ENCODE peak calls at places on chromosomes 13 and 19, in nine cellular contexts. One of them, this sample, is unnamed.

GRCh38 chr19:5392476-5392875 is 51.9 kb upstream of the PTPRS start:
- DNase-seq in pulmonary artery endothelial cell: no peak
- DNase-seq in progenitor cell of endocrine pancreas: no peak
- DNase-seq in neural crest cell: no peak
- DNase-seq in K562: no peak
- DNase-seq in NCI-H146: no peak
- DNase-seq in dermis blood vessel endothelial cell: no peak
- DNase-seq in stimulated activated CD4-positive, alpha-beta T cell treated with anti-CD3 and anti-CD28 coated beads, Interleukin-4, amount 100 ng/mL, for 24 hours: no peak
- DNase-seq in renal cortical epithelial cell: no peak
- DNase-seq in this sample: no peak

GRCh38 chr13:111043575-111043982 is 71.5 kb upstream of the ARHGEF7 start:
- DNase-seq in pulmonary artery endothelial cell: no peak
- DNase-seq in progenitor cell of endocrine pancreas: no peak
- DNase-seq in neural crest cell: no peak
- DNase-seq in K562: peak; percentile 35
- DNase-seq in NCI-H146: no peak
- DNase-seq in dermis blood vessel endothelial cell: no peak
- DNase-seq in stimulated activated CD4-positive, alpha-beta T cell treated with anti-CD3 and anti-CD28 coated beads, Interleukin-4, amount 100 ng/mL, for 24 hours: no peak
- DNase-seq in renal cortical epithelial cell: peak; percentile 14
- DNase-seq in this sample: peak; percentile 34

GRCh38 chr19:20186163-20186562 is 19.1 kb downstream of the ZNF486 start:
- DNase-seq in pulmonary artery endothelial cell: no peak
- DNase-seq in progenitor cell of endocrine pancreas: no peak
- DNase-seq in neural crest cell: no peak
- DNase-seq in K562: no peak
- DNase-seq in NCI-H146: no peak
- DNase-seq in dermis blood vessel endothelial cell: no peak
- DNase-seq in stimulated activated CD4-positive, alpha-beta T cell treated with anti-CD3 and anti-CD28 coated beads, Interleukin-4, amount 100 ng/mL, for 24 hours: no peak
- DNase-seq in renal cortical epithelial cell: no peak
- DNase-seq in this sample: no peak

GRCh38 chr19:12997225-12997966 is 2.1 kb downstream of the NFIX start:
- DNase-seq in pulmonary artery endothelial cell: no peak
- DNase-seq in progenitor cell of endocrine pancreas: no peak
- DNase-seq in neural crest cell: no peak
- DNase-seq in K562: no peak
- DNase-seq in NCI-H146: no peak
- DNase-seq in dermis blood vessel endothelial cell: no peak
- DNase-seq in stimulated activated CD4-positive, alpha-beta T cell treated with anti-CD3 and anti-CD28 coated beads, Interleukin-4, amount 100 ng/mL, for 24 hours: no peak
- DNase-seq in renal cortical epithelial cell: no peak
- DNase-seq in this sample: no peak

GRCh38 chr13:102901056-102901455 is 55.2 kb downstream of the ERCC5 start:
- DNase-seq in pulmonary artery endothelial cell: no peak
- DNase-seq in progenitor cell of endocrine pancreas: no peak
- DNase-seq in neural crest cell: no peak
- DNase-seq in K562: no peak
- DNase-seq in NCI-H146: no peak
- DNase-seq in dermis blood vessel endothelial cell: no peak
- DNase-seq in stimulated activated CD4-positive, alpha-beta T cell treated with anti-CD3 and anti-CD28 coated beads, Interleukin-4, amount 100 ng/mL, for 24 hours: no peak
- DNase-seq in renal cortical epithelial cell: peak; percentile 59
- DNase-seq in this sample: no peak

GRCh38 chr13:49343255-49343654 is 95.5 kb downstream of the CDADC1 start:
- DNase-seq in pulmonary artery endothelial cell: no peak
- DNase-seq in progenitor cell of endocrine pancreas: no peak
- DNase-seq in neural crest cell: no peak
- DNase-seq in K562: no peak
- DNase-seq in NCI-H146: no peak
- DNase-seq in dermis blood vessel endothelial cell: no peak
- DNase-seq in stimulated activated CD4-positive, alpha-beta T cell treated with anti-CD3 and anti-CD28 coated beads, Interleukin-4, amount 100 ng/mL, for 24 hours: no peak
- DNase-seq in renal cortical epithelial cell: no peak
- DNase-seq in this sample: peak; percentile 38

GRCh38 chr19:22882797-22883196 is 50.7 kb downstream of the ZNF723 start:
- DNase-seq in pulmonary artery endothelial cell: no peak
- DNase-seq in progenitor cell of endocrine pancreas: no peak
- DNase-seq in neural crest cell: no peak
- DNase-seq in K562: no peak
- DNase-seq in NCI-H146: peak; percentile 0
- DNase-seq in dermis blood vessel endothelial cell: peak; percentile 42
- DNase-seq in stimulated activated CD4-positive, alpha-beta T cell treated with anti-CD3 and anti-CD28 coated beads, Interleukin-4, amount 100 ng/mL, for 24 hours: no peak
- DNase-seq in renal cortical epithelial cell: no peak
- DNase-seq in this sample: peak; percentile 32

GRCh38 chr13:99871249-99871898 is 100.2 kb downstream of the ZIC5 start:
- DNase-seq in pulmonary artery endothelial cell: no peak
- DNase-seq in progenitor cell of endocrine pancreas: no peak
- DNase-seq in neural crest cell: no peak
- DNase-seq in K562: no peak
- DNase-seq in NCI-H146: peak; percentile 85
- DNase-seq in dermis blood vessel endothelial cell: no peak
- DNase-seq in stimulated activated CD4-positive, alpha-beta T cell treated with anti-CD3 and anti-CD28 coated beads, Interleukin-4, amount 100 ng/mL, for 24 hours: no peak
- DNase-seq in renal cortical epithelial cell: no peak
- DNase-seq in this sample: no peak

GRCh38 chr13:26340812-26341211 is 86.9 kb downstream of the CDK8 start:
- DNase-seq in pulmonary artery endothelial cell: no peak
- DNase-seq in progenitor cell of endocrine pancreas: no peak
- DNase-seq in neural crest cell: no peak
- DNase-seq in K562: no peak
- DNase-seq in NCI-H146: no peak
- DNase-seq in dermis blood vessel endothelial cell: no peak
- DNase-seq in stimulated activated CD4-positive, alpha-beta T cell treated with anti-CD3 and anti-CD28 coated beads, Interleukin-4, amount 100 ng/mL, for 24 hours: no peak
- DNase-seq in renal cortical epithelial cell: no peak
- DNase-seq in this sample: no peak

GRCh38 chr19:5943623-5944022 is 29.6 kb downstream of the CAPS start:
- DNase-seq in pulmonary artery endothelial cell: no peak
- DNase-seq in progenitor cell of endocrine pancreas: no peak
- DNase-seq in neural crest cell: no peak
- DNase-seq in K562: no peak
- DNase-seq in NCI-H146: no peak
- DNase-seq in dermis blood vessel endothelial cell: no peak
- DNase-seq in stimulated activated CD4-positive, alpha-beta T cell treated with anti-CD3 and anti-CD28 coated beads, Interleukin-4, amount 100 ng/mL, for 24 hours: no peak
- DNase-seq in renal cortical epithelial cell: no peak
- DNase-seq in this sample: no peak

GRCh38 chr19:3544742-3545668 is 6.0 kb downstream of the TEKTIP1 start:
- DNase-seq in pulmonary artery endothelial cell: no peak
- DNase-seq in progenitor cell of endocrine pancreas: peak; percentile 80
- DNase-seq in neural crest cell: peak; percentile 96
- DNase-seq in K562: peak; percentile 84
- DNase-seq in NCI-H146: peak; percentile 19
- DNase-seq in dermis blood vessel endothelial cell: peak; percentile 76
- DNase-seq in stimulated activated CD4-positive, alpha-beta T cell treated with anti-CD3 and anti-CD28 coated beads, Interleukin-4, amount 100 ng/mL, for 24 hours: peak; percentile 83
- DNase-seq in renal cortical epithelial cell: peak; percentile 22
- DNase-seq in this sample: peak; percentile 65

GRCh38 chr13:67052550-67053237 is 177.4 kb downstream of the PCDH9 start:
- DNase-seq in pulmonary artery endothelial cell: no peak
- DNase-seq in progenitor cell of endocrine pancreas: no peak
- DNase-seq in neural crest cell: no peak
- DNase-seq in K562: no peak
- DNase-seq in NCI-H146: no peak
- DNase-seq in dermis blood vessel endothelial cell: no peak
- DNase-seq in stimulated activated CD4-positive, alpha-beta T cell treated with anti-CD3 and anti-CD28 coated beads, Interleukin-4, amount 100 ng/mL, for 24 hours: no peak
- DNase-seq in renal cortical epithelial cell: no peak
- DNase-seq in this sample: no peak

GRCh38 chr19:48646912-48647216 is 877 bp upstream of the CA11 start:
- DNase-seq in pulmonary artery endothelial cell: no peak
- DNase-seq in progenitor cell of endocrine pancreas: no peak
- DNase-seq in neural crest cell: no peak
- DNase-seq in K562: no peak
- DNase-seq in NCI-H146: no peak
- DNase-seq in dermis blood vessel endothelial cell: no peak
- DNase-seq in stimulated activated CD4-positive, alpha-beta T cell treated with anti-CD3 and anti-CD28 coated beads, Interleukin-4, amount 100 ng/mL, for 24 hours: no peak
- DNase-seq in renal cortical epithelial cell: no peak
- DNase-seq in this sample: no peak

GRCh38 chr13:48532146-48532472 is 771 bp downstream of the RCBTB2 start:
- DNase-seq in pulmonary artery endothelial cell: no peak
- DNase-seq in progenitor cell of endocrine pancreas: no peak
- DNase-seq in neural crest cell: no peak
- DNase-seq in K562: no peak
- DNase-seq in NCI-H146: no peak
- DNase-seq in dermis blood vessel endothelial cell: peak; percentile 65
- DNase-seq in stimulated activated CD4-positive, alpha-beta T cell treated with anti-CD3 and anti-CD28 coated beads, Interleukin-4, amount 100 ng/mL, for 24 hours: no peak
- DNase-seq in renal cortical epithelial cell: peak; percentile 39
- DNase-seq in this sample: no peak

GRCh38 chr13:30113531-30113930 is 193.8 kb downstream of the KATNAL1 start:
- DNase-seq in pulmonary artery endothelial cell: no peak
- DNase-seq in progenitor cell of endocrine pancreas: no peak
- DNase-seq in neural crest cell: no peak
- DNase-seq in K562: no peak
- DNase-seq in NCI-H146: no peak
- DNase-seq in dermis blood vessel endothelial cell: no peak
- DNase-seq in stimulated activated CD4-positive, alpha-beta T cell treated with anti-CD3 and anti-CD28 coated beads, Interleukin-4, amount 100 ng/mL, for 24 hours: no peak
- DNase-seq in renal cortical epithelial cell: no peak
- DNase-seq in this sample: peak; percentile 85

GRCh38 chr13:32454886-32455593 is 27.1 kb upstream of the N4BP2L1 start:
- DNase-seq in pulmonary artery endothelial cell: no peak
- DNase-seq in progenitor cell of endocrine pancreas: no peak
- DNase-seq in neural crest cell: no peak
- DNase-seq in K562: no peak
- DNase-seq in NCI-H146: no peak
- DNase-seq in dermis blood vessel endothelial cell: no peak
- DNase-seq in stimulated activated CD4-positive, alpha-beta T cell treated with anti-CD3 and anti-CD28 coated beads, Interleukin-4, amount 100 ng/mL, for 24 hours: no peak
- DNase-seq in renal cortical epithelial cell: no peak
- DNase-seq in this sample: no peak

GRCh38 chr19:4972509-4973230 is 3.8 kb downstream of the KDM4B start:
- DNase-seq in pulmonary artery endothelial cell: no peak
- DNase-seq in progenitor cell of endocrine pancreas: no peak
- DNase-seq in neural crest cell: no peak
- DNase-seq in K562: no peak
- DNase-seq in NCI-H146: no peak
- DNase-seq in dermis blood vessel endothelial cell: peak; percentile 57
- DNase-seq in stimulated activated CD4-positive, alpha-beta T cell treated with anti-CD3 and anti-CD28 coated beads, Interleukin-4, amount 100 ng/mL, for 24 hours: no peak
- DNase-seq in renal cortical epithelial cell: peak; percentile 84
- DNase-seq in this sample: no peak

GRCh38 chr13:98743377-98743776 is 9.1 kb downstream of the SLC15A1 start:
- DNase-seq in pulmonary artery endothelial cell: no peak
- DNase-seq in progenitor cell of endocrine pancreas: no peak
- DNase-seq in neural crest cell: no peak
- DNase-seq in K562: no peak
- DNase-seq in NCI-H146: no peak
- DNase-seq in dermis blood vessel endothelial cell: no peak
- DNase-seq in stimulated activated CD4-positive, alpha-beta T cell treated with anti-CD3 and anti-CD28 coated beads, Interleukin-4, amount 100 ng/mL, for 24 hours: no peak
- DNase-seq in renal cortical epithelial cell: no peak
- DNase-seq in this sample: no peak

GRCh38 chr13:23384111-23384510 is 49.4 kb downstream of the SACS start:
- DNase-seq in pulmonary artery endothelial cell: no peak
- DNase-seq in progenitor cell of endocrine pancreas: no peak
- DNase-seq in neural crest cell: no peak
- DNase-seq in K562: no peak
- DNase-seq in NCI-H146: no peak
- DNase-seq in dermis blood vessel endothelial cell: no peak
- DNase-seq in stimulated activated CD4-positive, alpha-beta T cell treated with anti-CD3 and anti-CD28 coated beads, Interleukin-4, amount 100 ng/mL, for 24 hours: peak; percentile 26
- DNase-seq in renal cortical epithelial cell: peak; percentile 82
- DNase-seq in this sample: no peak

GRCh38 chr19:33402421-33403220 is 29.1 kb downstream of the CEBPG start:
- DNase-seq in pulmonary artery endothelial cell: no peak
- DNase-seq in progenitor cell of endocrine pancreas: no peak
- DNase-seq in neural crest cell: no peak
- DNase-seq in K562: no peak
- DNase-seq in NCI-H146: no peak
- DNase-seq in dermis blood vessel endothelial cell: no peak
- DNase-seq in stimulated activated CD4-positive, alpha-beta T cell treated with anti-CD3 and anti-CD28 coated beads, Interleukin-4, amount 100 ng/mL, for 24 hours: no peak
- DNase-seq in renal cortical epithelial cell: no peak
- DNase-seq in this sample: no peak

GRCh38 chr13:40520916-40521315 is 145.5 kb downstream of the FOXO1 start:
- DNase-seq in pulmonary artery endothelial cell: no peak
- DNase-seq in progenitor cell of endocrine pancreas: no peak
- DNase-seq in neural crest cell: no peak
- DNase-seq in K562: no peak
- DNase-seq in NCI-H146: no peak
- DNase-seq in dermis blood vessel endothelial cell: no peak
- DNase-seq in stimulated activated CD4-positive, alpha-beta T cell treated with anti-CD3 and anti-CD28 coated beads, Interleukin-4, amount 100 ng/mL, for 24 hours: peak; percentile 14
- DNase-seq in renal cortical epithelial cell: no peak
- DNase-seq in this sample: no peak

GRCh38 chr13:68550330-68550729 is 1320.2 kb upstream of the PCDH9 start:
- DNase-seq in pulmonary artery endothelial cell: no peak
- DNase-seq in progenitor cell of endocrine pancreas: no peak
- DNase-seq in neural crest cell: no peak
- DNase-seq in K562: no peak
- DNase-seq in NCI-H146: no peak
- DNase-seq in dermis blood vessel endothelial cell: no peak
- DNase-seq in stimulated activated CD4-positive, alpha-beta T cell treated with anti-CD3 and anti-CD28 coated beads, Interleukin-4, amount 100 ng/mL, for 24 hours: no peak
- DNase-seq in renal cortical epithelial cell: peak; percentile 82
- DNase-seq in this sample: no peak

GRCh38 chr13:61880576-61881283 is 465.1 kb upstream of the PCDH20 start:
- DNase-seq in pulmonary artery endothelial cell: no peak
- DNase-seq in progenitor cell of endocrine pancreas: no peak
- DNase-seq in neural crest cell: no peak
- DNase-seq in K562: peak; percentile 4
- DNase-seq in NCI-H146: peak; percentile 2
- DNase-seq in dermis blood vessel endothelial cell: no peak
- DNase-seq in stimulated activated CD4-positive, alpha-beta T cell treated with anti-CD3 and anti-CD28 coated beads, Interleukin-4, amount 100 ng/mL, for 24 hours: no peak
- DNase-seq in renal cortical epithelial cell: peak; percentile 18
- DNase-seq in this sample: peak; percentile 28

GRCh38 chr13:23636360-23636759 is 66.1 kb downstream of the TNFRSF19 start:
- DNase-seq in pulmonary artery endothelial cell: no peak
- DNase-seq in progenitor cell of endocrine pancreas: no peak
- DNase-seq in neural crest cell: no peak
- DNase-seq in K562: no peak
- DNase-seq in NCI-H146: no peak
- DNase-seq in dermis blood vessel endothelial cell: no peak
- DNase-seq in stimulated activated CD4-positive, alpha-beta T cell treated with anti-CD3 and anti-CD28 coated beads, Interleukin-4, amount 100 ng/mL, for 24 hours: no peak
- DNase-seq in renal cortical epithelial cell: no peak
- DNase-seq in this sample: no peak

GRCh38 chr19:56133858-56134654 is 7.0 kb upstream of the ZNF444 start:
- DNase-seq in pulmonary artery endothelial cell: no peak
- DNase-seq in progenitor cell of endocrine pancreas: no peak
- DNase-seq in neural crest cell: no peak
- DNase-seq in K562: no peak
- DNase-seq in NCI-H146: no peak
- DNase-seq in dermis blood vessel endothelial cell: no peak
- DNase-seq in stimulated activated CD4-positive, alpha-beta T cell treated with anti-CD3 and anti-CD28 coated beads, Interleukin-4, amount 100 ng/mL, for 24 hours: no peak
- DNase-seq in renal cortical epithelial cell: peak; percentile 39
- DNase-seq in this sample: peak; percentile 48

GRCh38 chr19:39502640-39503417 is 4.1 kb downstream of the DLL3 start:
- DNase-seq in pulmonary artery endothelial cell: peak; percentile 19
- DNase-seq in progenitor cell of endocrine pancreas: peak; percentile 53
- DNase-seq in neural crest cell: peak; percentile 73
- DNase-seq in K562: peak; percentile 91
- DNase-seq in NCI-H146: no peak
- DNase-seq in dermis blood vessel endothelial cell: peak; percentile 84
- DNase-seq in stimulated activated CD4-positive, alpha-beta T cell treated with anti-CD3 and anti-CD28 coated beads, Interleukin-4, amount 100 ng/mL, for 24 hours: peak; percentile 73
- DNase-seq in renal cortical epithelial cell: peak; percentile 16
- DNase-seq in this sample: peak; percentile 93

GRCh38 chr13:110108348-110109139 is 198.4 kb downstream of the COL4A1 start:
- DNase-seq in pulmonary artery endothelial cell: no peak
- DNase-seq in progenitor cell of endocrine pancreas: peak; percentile 59
- DNase-seq in neural crest cell: peak; percentile 51
- DNase-seq in K562: no peak
- DNase-seq in NCI-H146: peak; percentile 80
- DNase-seq in dermis blood vessel endothelial cell: peak; percentile 72
- DNase-seq in stimulated activated CD4-positive, alpha-beta T cell treated with anti-CD3 and anti-CD28 coated beads, Interleukin-4, amount 100 ng/mL, for 24 hours: no peak
- DNase-seq in renal cortical epithelial cell: peak; percentile 70
- DNase-seq in this sample: peak; percentile 6

GRCh38 chr19:39826311-39826945 is 7.5 kb downstream of the DYRK1B start:
- DNase-seq in pulmonary artery endothelial cell: no peak
- DNase-seq in progenitor cell of endocrine pancreas: no peak
- DNase-seq in neural crest cell: no peak
- DNase-seq in K562: no peak
- DNase-seq in NCI-H146: no peak
- DNase-seq in dermis blood vessel endothelial cell: no peak
- DNase-seq in stimulated activated CD4-positive, alpha-beta T cell treated with anti-CD3 and anti-CD28 coated beads, Interleukin-4, amount 100 ng/mL, for 24 hours: no peak
- DNase-seq in renal cortical epithelial cell: no peak
- DNase-seq in this sample: no peak

GRCh38 chr19:10305139-10305806 is 4.3 kb downstream of the ZGLP1 start:
- DNase-seq in pulmonary artery endothelial cell: no peak
- DNase-seq in progenitor cell of endocrine pancreas: no peak
- DNase-seq in neural crest cell: no peak
- DNase-seq in K562: peak; percentile 51
- DNase-seq in NCI-H146: no peak
- DNase-seq in dermis blood vessel endothelial cell: peak; percentile 42
- DNase-seq in stimulated activated CD4-positive, alpha-beta T cell treated with anti-CD3 and anti-CD28 coated beads, Interleukin-4, amount 100 ng/mL, for 24 hours: no peak
- DNase-seq in renal cortical epithelial cell: no peak
- DNase-seq in this sample: no peak

GRCh38 chr13:32164622-32165268 is 133.2 kb downstream of the FRY start:
- DNase-seq in pulmonary artery endothelial cell: no peak
- DNase-seq in progenitor cell of endocrine pancreas: peak; percentile 14
- DNase-seq in neural crest cell: peak; percentile 32
- DNase-seq in K562: peak; percentile 60
- DNase-seq in NCI-H146: peak; percentile 83
- DNase-seq in dermis blood vessel endothelial cell: peak; percentile 68
- DNase-seq in stimulated activated CD4-positive, alpha-beta T cell treated with anti-CD3 and anti-CD28 coated beads, Interleukin-4, amount 100 ng/mL, for 24 hours: peak; percentile 33
- DNase-seq in renal cortical epithelial cell: peak; percentile 59
- DNase-seq in this sample: peak; percentile 82

GRCh38 chr19:33022472-33023116 is 42.1 kb downstream of the RHPN2 start:
- DNase-seq in pulmonary artery endothelial cell: no peak
- DNase-seq in progenitor cell of endocrine pancreas: peak; percentile 22
- DNase-seq in neural crest cell: no peak
- DNase-seq in K562: no peak
- DNase-seq in NCI-H146: no peak
- DNase-seq in dermis blood vessel endothelial cell: no peak
- DNase-seq in stimulated activated CD4-positive, alpha-beta T cell treated with anti-CD3 and anti-CD28 coated beads, Interleukin-4, amount 100 ng/mL, for 24 hours: no peak
- DNase-seq in renal cortical epithelial cell: no peak
- DNase-seq in this sample: no peak